ENCODE peak calls at places on chromosomes 6 and 20, in eight cellular contexts. N is uterus; S is PC-9; A is AG04450; M is lung; P is adrenal gland; Q is CD8-positive, alpha-beta memory T cell; L is pancreas. G is an unnamed sample.

GRCh38 chr6:70310063-70310694 is 7.3 kb upstream of the COL9A1 start:
- DNase-seq in N (no peak), S (no peak), A (no peak), M (no peak), P (no peak), Q (peak), L (no peak), G (no peak)

GRCh38 chr20:21529863-21530262 is 16.0 kb upstream of the NKX2-2 start:
- DNase-seq in N (no peak), S (no peak), A (no peak), M (no peak), P (no peak), Q (no peak), L (no peak), G (no peak)

GRCh38 chr20:21609221-21609620 is 95.4 kb upstream of the NKX2-2 start:
- DNase-seq in N (no peak), S (no peak), A (no peak), M (no peak), P (peak), Q (no peak), L (no peak), G (peak)

GRCh38 chr6:84258866-84259265 is 31.4 kb upstream of the CEP162 start:
- DNase-seq in N (no peak), S (no peak), A (no peak), M (no peak), P (no peak), Q (no peak), L (no peak), G (no peak)

GRCh38 chr6:21845018-21845417 is 251.5 kb downstream of the SOX4 start:
- DNase-seq in N (no peak), S (no peak), A (no peak), M (no peak), P (no peak), Q (no peak), L (no peak), G (no peak)

GRCh38 chr20:11261533-11262000 is 587.8 kb upstream of the JAG1 start:
- DNase-seq in N (no peak), S (no peak), A (peak), M (no peak), P (no peak), Q (no peak), L (no peak), G (no peak)

GRCh38 chr20:47113362-47114118 is 218.9 kb downstream of the EYA2 start:
- DNase-seq in N (no peak), S (no peak), A (no peak), M (no peak), P (no peak), Q (no peak), L (no peak), G (no peak)

GRCh38 chr20:50380697-50381040 is 129.5 kb upstream of the PTPN1 start:
- DNase-seq in N (peak), S (no peak), A (no peak), M (no peak), P (no peak), Q (no peak), L (peak), G (no peak)

GRCh38 chr6:111809264-111809663 is 64.0 kb downstream of the FYN start:
- DNase-seq in N (no peak), S (no peak), A (no peak), M (no peak), P (no peak), Q (no peak), L (no peak), G (no peak)

GRCh38 chr6:119128252-119128912 is 49.9 kb upstream of the FAM184A start:
- DNase-seq in N (no peak), S (no peak), A (no peak), M (no peak), P (no peak), Q (no peak), L (no peak), G (no peak)

GRCh38 chr6:42520786-42521607 is 42.8 kb upstream of the UBR2 start:
- DNase-seq in N (no peak), S (no peak), A (no peak), M (no peak), P (no peak), Q (no peak), L (no peak), G (no peak)

GRCh38 chr6:33668914-33669313 is 42.6 kb downstream of the UQCC2 start:
- DNase-seq in N (no peak), S (peak), A (no peak), M (peak), P (no peak), Q (peak), L (no peak), G (no peak)

GRCh38 chr6:63347599-63347998 is 27.8 kb upstream of the LGSN start:
- DNase-seq in N (no peak), S (no peak), A (peak), M (no peak), P (no peak), Q (no peak), L (no peak), G (no peak)

GRCh38 chr20:45036044-45036755 is 64.7 kb downstream of the KCNS1 start:
- DNase-seq in N (no peak), S (peak), A (peak), M (no peak), P (peak), Q (no peak), L (no peak), G (no peak)

GRCh38 chr6:150032598-150032997 is 7.3 kb upstream of the RAET1L start:
- DNase-seq in N (no peak), S (no peak), A (no peak), M (no peak), P (no peak), Q (no peak), L (no peak), G (no peak)

GRCh38 chr6:118307581-118307980 is 240.5 kb upstream of the PLN start:
- DNase-seq in N (peak), S (no peak), A (no peak), M (no peak), P (no peak), Q (no peak), L (no peak), G (no peak)

GRCh38 chr6:110537208-110538123 is 61.1 kb upstream of the SLC22A16 start:
- DNase-seq in N (no peak), S (peak), A (peak), M (no peak), P (no peak), Q (no peak), L (no peak), G (no peak)

GRCh38 chr20:57395111-57395959 is 4.1 kb downstream of the RBM38 start:
- DNase-seq in N (peak), S (peak), A (peak), M (no peak), P (peak), Q (peak), L (peak), G (peak)

GRCh38 chr6:158772172-158772571 is 47.0 kb downstream of the EZR start:
- DNase-seq in N (no peak), S (no peak), A (no peak), M (no peak), P (no peak), Q (no peak), L (no peak), G (no peak)

GRCh38 chr6:16933532-16933931 is 168.3 kb upstream of the STMND1 start:
- DNase-seq in N (no peak), S (no peak), A (no peak), M (no peak), P (no peak), Q (no peak), L (no peak), G (no peak)

GRCh38 chr6:13278991-13279390 is 49.3 kb downstream of the TBC1D7 start:
- DNase-seq in N (no peak), S (no peak), A (no peak), M (no peak), P (no peak), Q (no peak), L (no peak), G (no peak)

GRCh38 chr20:61353261-61353995 is 101.4 kb downstream of the CDH4 start:
- DNase-seq in N (no peak), S (no peak), A (no peak), M (no peak), P (no peak), Q (no peak), L (no peak), G (no peak)

GRCh38 chr6:15382712-15383111 is 136.8 kb downstream of the JARID2 start:
- DNase-seq in N (no peak), S (no peak), A (no peak), M (no peak), P (no peak), Q (no peak), L (no peak), G (no peak)

GRCh38 chr20:47785900-47786762 is 850 bp upstream of the SULF2 start:
- DNase-seq in N (peak), S (peak), A (no peak), M (peak), P (peak), Q (no peak), L (peak), G (peak)

GRCh38 chr6:16546851-16547250 is 214.4 kb downstream of the ATXN1 start:
- DNase-seq in N (no peak), S (no peak), A (no peak), M (no peak), P (no peak), Q (no peak), L (no peak), G (no peak)

GRCh38 chr20:13111249-13111911 is 102.6 kb downstream of the SPTLC3 start:
- DNase-seq in N (no peak), S (no peak), A (no peak), M (no peak), P (no peak), Q (no peak), L (no peak), G (no peak)

GRCh38 chr6:31068738-31069340 is 43.5 kb downstream of the C6orf15 start:
- DNase-seq in N (peak), S (peak), A (peak), M (peak), P (peak), Q (peak), L (peak), G (peak)

GRCh38 chr6:21201181-21201580 is 392.4 kb upstream of the SOX4 start:
- DNase-seq in N (no peak), S (no peak), A (no peak), M (no peak), P (no peak), Q (no peak), L (no peak), G (no peak)

GRCh38 chr6:56378507-56378906 is 131.1 kb upstream of the COL21A1 start:
- DNase-seq in N (no peak), S (no peak), A (no peak), M (no peak), P (no peak), Q (no peak), L (no peak), G (no peak)

GRCh38 chr20:38173237-38174156 is 8.4 kb upstream of the TGM2 start:
- DNase-seq in N (peak), S (peak), A (peak), M (no peak), P (peak), Q (no peak), L (no peak), G (no peak)

GRCh38 chr6:139748353-139749146 is 374.1 kb upstream of the CITED2 start:
- DNase-seq in N (no peak), S (no peak), A (no peak), M (no peak), P (peak), Q (no peak), L (no peak), G (no peak)

GRCh38 chr6:46129301-46129633 is 522 bp upstream of the ENPP4 start:
- DNase-seq in N (no peak), S (no peak), A (no peak), M (no peak), P (no peak), Q (no peak), L (no peak), G (no peak)
- H3K27ac ChIP-seq in N (no peak), S (no peak), A (no peak), M (peak), P (no peak), Q (peak), L (peak), G (peak)

GRCh38 chr20:52031206-52031573 is 160.4 kb downstream of the ZFP64 start:
- DNase-seq in N (no peak), S (no peak), A (peak), M (no peak), P (no peak), Q (no peak), L (no peak), G (no peak)

GRCh38 chr20:52033313-52033712 is 158.3 kb downstream of the ZFP64 start:
- DNase-seq in N (no peak), S (no peak), A (no peak), M (no peak), P (no peak), Q (no peak), L (no peak), G (no peak)

GRCh38 chr20:52035977-52036376 is 155.6 kb downstream of the ZFP64 start:
- DNase-seq in N (no peak), S (peak), A (no peak), M (no peak), P (no peak), Q (no peak), L (peak), G (no peak)

GRCh38 chr20:52035498-52035897 is 156.1 kb downstream of the ZFP64 start:
- DNase-seq in N (no peak), S (no peak), A (no peak), M (no peak), P (no peak), Q (no peak), L (no peak), G (no peak)

GRCh38 chr20:52031574-52032303 is 159.8 kb downstream of the ZFP64 start:
- DNase-seq in N (peak), S (no peak), A (peak), M (no peak), P (no peak), Q (no peak), L (no peak), G (no peak)
- H3K27ac ChIP-seq in N (peak), S (no peak), A (peak), M (peak), P (no peak), Q (no peak), L (no peak), G (no peak)

DNA sequence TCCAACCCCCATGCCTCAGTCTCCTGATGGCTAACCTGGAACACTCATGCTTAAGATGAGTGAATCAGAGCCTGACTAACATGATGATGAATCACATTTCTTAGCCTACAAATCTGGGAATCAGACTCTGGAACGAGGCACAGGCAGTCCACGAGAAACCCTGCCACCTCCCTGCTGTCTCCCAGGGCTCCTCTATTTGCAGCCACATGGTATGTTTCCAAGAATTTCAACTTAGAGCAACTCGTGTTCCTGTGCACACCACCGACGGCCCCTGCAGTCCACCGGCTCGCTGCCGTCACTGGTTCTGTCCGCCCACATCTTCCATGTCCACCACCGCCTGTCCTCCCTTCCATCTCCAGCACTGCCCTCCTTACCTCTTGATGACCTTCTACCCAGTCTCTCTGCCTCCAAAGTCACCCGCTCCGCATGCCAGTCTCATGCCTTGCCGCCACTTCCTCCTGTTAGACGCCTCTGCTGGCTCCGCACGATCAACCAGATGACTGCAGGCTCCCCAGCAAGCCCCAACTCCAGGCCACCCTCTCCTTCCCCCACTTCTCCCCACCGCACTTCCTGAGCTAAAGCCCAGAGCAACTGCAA is 87.6 kb downstream of the AGPAT4 start:
- DNase-seq in N (no peak), S (no peak), A (no peak), M (no peak), P (no peak), Q (no peak), L (no peak), G (no peak)
- H3K27ac ChIP-seq in N (no peak), S (no peak), A (peak), M (no peak), P (no peak), Q (no peak), L (no peak), G (no peak)

GRCh38 chr6:156830126-156830525 is 52.9 kb downstream of the ARID1B start:
- DNase-seq in N (no peak), S (no peak), A (no peak), M (no peak), P (no peak), Q (no peak), L (no peak), G (no peak)

GRCh38 chr6:156826290-156826955 is 49.2 kb downstream of the ARID1B start:
- DNase-seq in N (no peak), S (no peak), A (no peak), M (peak), P (no peak), Q (no peak), L (no peak), G (no peak)

GRCh38 chr6:156827382-156827781 is 50.2 kb downstream of the ARID1B start:
- DNase-seq in N (no peak), S (no peak), A (no peak), M (no peak), P (no peak), Q (no peak), L (no peak), G (no peak)

GRCh38 chr6:156825475-156825874 is 48.3 kb downstream of the ARID1B start:
- DNase-seq in N (no peak), S (no peak), A (no peak), M (no peak), P (no peak), Q (no peak), L (no peak), G (no peak)

GRCh38 chr6:156828280-156828703 is 51.1 kb downstream of the ARID1B start:
- DNase-seq in N (no peak), S (peak), A (peak), M (no peak), P (peak), Q (no peak), L (no peak), G (no peak)
- H3K27ac ChIP-seq in N (peak), S (peak), A (peak), M (peak), P (no peak), Q (no peak), L (no peak), G (no peak)

GRCh38 chr6:18226451-18226850 is 37.9 kb downstream of the DEK start:
- DNase-seq in N (no peak), S (no peak), A (peak), M (no peak), P (no peak), Q (no peak), L (no peak), G (no peak)
- H3K27ac ChIP-seq in N (no peak), S (no peak), A (peak), M (no peak), P (no peak), Q (no peak), L (no peak), G (no peak)

GRCh38 chr6:99219788-99220187 is 129.7 kb downstream of the FAXC start:
- DNase-seq in N (no peak), S (no peak), A (no peak), M (no peak), P (no peak), Q (no peak), L (no peak), G (no peak)
- H3K27ac ChIP-seq in N (no peak), S (no peak), A (no peak), M (no peak), P (no peak), Q (no peak), L (no peak), G (no peak)